ENCODE peak calls at places on chromosomes 7 and 10, in four cellular contexts. T is HepG2, R is K562, J is GM12878. D is an unnamed sample.

GRCh38 chr10:12389154-12389734 is 39.9 kb downstream of the CAMK1D start:
- DNase-seq in T (no peak), R (no peak), J (no peak), D (no peak)

GRCh38 chr7:128672927-128673517 is 930 bp downstream of the GARIN1A start:
- DNase-seq in T (no peak), R (peak), J (no peak), D (peak)

GRCh38 chr7:100171087-100171681 is 2.8 kb upstream of the GAL3ST4 start:
- DNase-seq in T (no peak), R (peak), J (no peak), D (no peak)

GRCh38 chr10:68099736-68100135 is 9.6 kb upstream of the MYPN start:
- DNase-seq in T (no peak), R (no peak), J (no peak), D (no peak)

GRCh38 chr10:78518224-78518623 is 484.6 kb downstream of the RPS24 start:
- DNase-seq in T (no peak), R (no peak), J (no peak), D (no peak)

GRCh38 chr10:112915590-112916572 is 34.2 kb upstream of the TCF7L2 start:
- DNase-seq in T (peak), R (peak), J (peak), D (no peak)

GRCh38 chr7:108805808-108806397 is 236.2 kb downstream of the DNAJB9 start:
- DNase-seq in T (peak), R (peak), J (no peak), D (peak)

GRCh38 chr10:96988421-96988820 is 156.3 kb downstream of the LCOR start:
- DNase-seq in T (no peak), R (no peak), J (no peak), D (no peak)

GRCh38 chr10:101468159-101468558 is 114.2 kb downstream of the BTRC start:
- DNase-seq in T (no peak), R (no peak), J (no peak), D (no peak)

GRCh38 chr10:101467286-101467770 is 113.4 kb downstream of the BTRC start:
- DNase-seq in T (peak), R (peak), J (peak), D (peak)

GRCh38 chr10:101464082-101464481 is 110.1 kb downstream of the BTRC start:
- DNase-seq in T (no peak), R (no peak), J (no peak), D (peak)

GRCh38 chr10:101464518-101465085 is 110.6 kb downstream of the BTRC start:
- DNase-seq in T (no peak), R (no peak), J (no peak), D (peak)

GRCh38 chr10:101466016-101466912 is 112.3 kb downstream of the BTRC start:
- DNase-seq in T (no peak), R (no peak), J (no peak), D (no peak)
- TF ChIP-seq NFIC in T (no peak), R (no peak), J (no peak), D (no peak)

DNA sequence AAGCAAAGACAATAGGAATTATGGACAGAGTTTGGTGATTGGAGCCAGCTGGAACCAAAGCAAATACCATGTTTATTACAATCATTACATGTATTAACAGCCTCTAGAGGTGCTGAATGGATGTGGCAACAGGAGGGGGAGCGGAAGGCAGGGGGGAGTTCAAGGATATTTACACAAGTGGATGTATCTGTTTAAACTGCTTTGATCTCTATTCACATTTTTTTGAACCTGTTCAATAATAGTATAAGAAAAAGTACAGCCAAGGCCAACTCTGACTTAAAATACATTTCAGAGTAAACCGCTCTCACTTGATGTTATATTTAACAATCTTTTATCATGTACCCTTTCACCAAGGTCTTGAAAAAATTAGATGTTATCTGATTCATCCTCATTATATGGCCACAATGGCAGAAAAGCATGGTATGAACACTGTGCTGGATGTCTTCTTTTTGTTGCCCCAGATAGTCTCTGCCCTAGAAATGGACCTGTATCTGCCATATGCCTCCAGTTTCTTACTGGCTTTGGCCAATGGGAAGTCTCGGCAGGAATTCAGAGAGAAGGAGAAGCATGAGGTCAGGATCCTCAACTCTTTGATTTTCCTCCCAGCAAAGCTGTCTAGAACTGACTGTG is 88.2 kb upstream of the FAM133B start:
- DNase-seq in T (peak), R (no peak), J (no peak), D (no peak)
- TF ChIP-seq NFIC in T (peak), R (no peak), J (no peak), D (no peak)

DNA sequence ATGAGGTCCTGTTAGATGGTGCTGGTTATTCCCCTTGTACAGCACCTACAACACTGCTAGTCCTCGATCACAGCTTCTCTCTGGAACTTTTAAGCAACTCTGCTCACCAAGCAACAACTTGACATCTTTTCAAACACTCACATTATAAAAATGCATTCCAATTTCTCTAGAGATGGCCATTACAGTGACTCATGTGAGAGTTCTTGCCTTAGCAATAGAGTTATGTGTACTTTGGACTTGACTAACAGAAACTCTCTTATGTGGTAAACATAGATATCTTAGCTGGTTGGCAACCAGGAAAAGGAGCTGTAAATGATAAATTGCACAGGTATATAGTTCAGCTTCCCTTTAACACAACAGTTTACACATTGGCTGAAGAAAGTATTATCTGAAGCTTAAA is 122.2 kb downstream of the PDE1C start:
- DNase-seq in T (peak), R (no peak), J (no peak), D (no peak)
- TF ChIP-seq NFIC in T (no peak), R (no peak), J (no peak), D (no peak)

DNA sequence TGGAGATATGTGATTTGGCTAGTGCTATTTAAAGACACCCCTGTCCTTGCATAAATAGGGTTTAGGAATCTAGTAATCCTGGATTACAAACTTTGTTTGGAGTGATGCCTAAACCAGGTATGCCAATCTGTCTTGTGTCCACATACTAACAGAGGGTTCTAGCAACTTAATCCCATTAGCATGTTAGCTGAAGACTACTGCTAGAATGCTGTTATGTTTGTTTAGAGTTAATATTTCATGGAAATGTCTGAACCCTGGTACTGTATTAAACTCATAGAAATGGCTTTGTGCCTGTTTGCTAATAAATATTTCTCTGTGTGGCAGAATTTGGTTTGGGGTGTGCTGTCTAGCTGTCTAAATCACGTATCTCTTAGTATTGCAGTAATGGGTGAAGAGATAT is 150.8 kb downstream of the PFKFB3 start:
- DNase-seq in T (peak), R (no peak), J (no peak), D (no peak)
- TF ChIP-seq NFIC in T (no peak), R (no peak), J (no peak), D (no peak)

GRCh38 chr7:124077546-124077945 is 44.7 kb upstream of the TMEM229A start:
- DNase-seq in T (no peak), R (no peak), J (no peak), D (no peak)
- TF ChIP-seq NFIC in T (no peak), R (no peak), J (no peak), D (no peak)

GRCh38 chr10:100750291-100751210 is 5.2 kb downstream of the PAX2 start:
- DNase-seq in T (no peak), R (no peak), J (no peak), D (peak)
- TF ChIP-seq NFIC in T (no peak), R (no peak), J (no peak), D (no peak)

D was measured in SK-N-SH.